ENCODE peak calls at places on chromosomes 2 and 18, in five cellular contexts. One of them, this sample, is unnamed.

GRCh38 chr2:207227062-207227748 is 61.5 kb upstream of the KLF7 start:
- DNase-seq in Panc1: no peak
- DNase-seq in AG08396: peak; percentile 13
- DNase-seq in PC-3: no peak
- DNase-seq in ELR: no peak
- DNase-seq in this sample: no peak

GRCh38 chr2:160214461-160215055 is 14.5 kb upstream of the ITGB6 start:
- DNase-seq in Panc1: no peak
- DNase-seq in AG08396: peak; percentile 73
- DNase-seq in PC-3: peak; percentile 92
- DNase-seq in ELR: peak; percentile 94
- DNase-seq in this sample: peak; percentile 29

GRCh38 chr2:8633186-8633734 is 48.6 kb upstream of the ID2 start:
- DNase-seq in Panc1: no peak
- DNase-seq in AG08396: no peak
- DNase-seq in PC-3: no peak
- DNase-seq in ELR: no peak
- DNase-seq in this sample: no peak

GRCh38 chr2:120520929-120521912 is 175.3 kb downstream of the INHBB start:
- DNase-seq in Panc1: peak; percentile 15
- DNase-seq in AG08396: peak; percentile 58
- DNase-seq in PC-3: peak; percentile 79
- DNase-seq in ELR: peak; percentile 62
- DNase-seq in this sample: no peak

GRCh38 chr2:109064660-109065306 is 64.2 kb upstream of the SH3RF3 start:
- DNase-seq in Panc1: no peak
- DNase-seq in AG08396: no peak
- DNase-seq in PC-3: no peak
- DNase-seq in ELR: no peak
- DNase-seq in this sample: no peak

GRCh38 chr18:33757037-33757436 is 179.0 kb downstream of the ASXL3 start:
- DNase-seq in Panc1: no peak
- DNase-seq in AG08396: no peak
- DNase-seq in PC-3: no peak
- DNase-seq in ELR: no peak
- DNase-seq in this sample: no peak

GRCh38 chr2:52390651-52391050 is 1358.7 kb upstream of the NRXN1 start:
- DNase-seq in Panc1: no peak
- DNase-seq in AG08396: no peak
- DNase-seq in PC-3: no peak
- DNase-seq in ELR: no peak
- DNase-seq in this sample: no peak

GRCh38 chr2:240249423-240250149 is 109.1 kb upstream of the OTOS start:
- DNase-seq in Panc1: no peak
- DNase-seq in AG08396: no peak
- DNase-seq in PC-3: no peak
- DNase-seq in ELR: no peak
- DNase-seq in this sample: no peak

GRCh38 chr2:102442967-102443828 is 20.2 kb downstream of the IL18RAP start:
- DNase-seq in Panc1: peak; percentile 17
- DNase-seq in AG08396: peak; percentile 23
- DNase-seq in PC-3: peak; percentile 72
- DNase-seq in ELR: peak; percentile 55
- DNase-seq in this sample: peak; percentile 13

GRCh38 chr2:231193216-231193615 is 5.2 kb upstream of the ARMC9 start:
- DNase-seq in Panc1: no peak
- DNase-seq in AG08396: no peak
- DNase-seq in PC-3: no peak
- DNase-seq in ELR: no peak
- DNase-seq in this sample: no peak

GRCh38 chr2:239195318-239195871 is 205.4 kb downstream of the HDAC4 start:
- DNase-seq in Panc1: no peak
- DNase-seq in AG08396: no peak
- DNase-seq in PC-3: no peak
- DNase-seq in ELR: no peak
- DNase-seq in this sample: no peak

GRCh38 chr2:15275341-15275740 is 285.8 kb downstream of the NBAS start:
- DNase-seq in Panc1: no peak
- DNase-seq in AG08396: no peak
- DNase-seq in PC-3: no peak
- DNase-seq in ELR: no peak
- DNase-seq in this sample: no peak